ENCODE peak calls at places on chromosomes 7 and 10, in seven cellular contexts. R is HFFc6; A is stimulated activated CD8-positive, alpha-beta memory T cell treated with anti-CD3 and anti-CD28 coated beads, Interleukin-15, amount 100 ng/mL, for 24 hours; G is left ventricle myocardium inferior; O is anterior cingulate cortex; J is CD8-positive, alpha-beta memory T cell; E is stimulated activated CD4-positive, alpha-beta T cell treated with anti-CD3 and anti-CD28 coated beads, Interleukin-12 subunit alpha, Interleukin-12 subunit beta, amount 100 ng/mL, for 48 hours. H is an unnamed sample.
A peak's percentile ranks its signal among the peaks of the same experiment; 100 is the strongest.

GRCh38 chr10:18273039-18273438 is 132.8 kb downstream of the CACNB2 start:
- DNase-seq in A (no peak), G (no peak), J (no peak), O (no peak), R (no peak), E (no peak), H (no peak)

GRCh38 chr10:996031-996430 is 7.8 kb downstream of the GTPBP4 start:
- DNase-seq in G (no peak), O (no peak), E (no peak), A (no peak), R (no peak), J (no peak), H (no peak)

GRCh38 chr10:46227571-46228075 is 59.2 kb upstream of the ANTXRL start:
- DNase-seq in E (no peak), G (no peak), R (no peak), O (no peak), J (no peak), A (no peak), H (no peak)

GRCh38 chr7:127578036-127578684 is 7.2 kb downstream of the GCC1 start:
- DNase-seq in E (no peak), O (peak; percentile 19), A (no peak), G (no peak), J (no peak), R (peak; percentile 28), H (no peak)

GRCh38 chr7:27225005-27225934 is 17.3 kb upstream of the EVX1 start:
- DNase-seq in J (no peak), G (no peak), A (no peak), O (no peak), R (no peak), E (no peak), H (no peak)

GRCh38 chr10:59709472-59710125 is at the start of gene SLC16A9:
- DNase-seq in R (no peak), O (peak; percentile 62), E (peak; percentile 35), J (no peak), G (peak; percentile 47), A (no peak), H (no peak)

GRCh38 chr10:44388641-44389040 is 3.7 kb upstream of the CXCL12 start:
- DNase-seq in O (no peak), J (no peak), R (no peak), G (no peak), E (no peak), A (no peak), H (no peak)

GRCh38 chr7:13953368-13953767 is 36.1 kb downstream of the ETV1 start:
- DNase-seq in O (no peak), R (no peak), J (no peak), G (no peak), E (no peak), A (no peak), H (no peak)

GRCh38 chr10:128072941-128073615 is 53.1 kb downstream of the MKI67 start:
- DNase-seq in J (no peak), O (no peak), A (no peak), R (no peak), E (no peak), G (no peak), H (no peak)

GRCh38 chr10:9789996-9790395 is 1227.7 kb upstream of the CELF2 start:
- DNase-seq in O (no peak), G (no peak), J (no peak), A (no peak), R (no peak), E (no peak), H (no peak)

GRCh38 chr10:2929457-2929856 is 137.9 kb upstream of the PFKP start:
- DNase-seq in J (no peak), E (no peak), O (no peak), R (no peak), A (no peak), G (no peak), H (no peak)

GRCh38 chr10:124685251-124685650 is 58.9 kb downstream of the FAM53B start:
- DNase-seq in A (no peak), G (peak; percentile 57), R (no peak), E (no peak), O (peak; percentile 60), J (no peak), H (no peak)

GRCh38 chr10:122181901-122182799 is 88.9 kb upstream of the BTBD16 start:
- DNase-seq in J (no peak), R (no peak), E (no peak), A (no peak), O (no peak), G (no peak), H (no peak)

GRCh38 chr7:1957471-1958225 is 275.1 kb downstream of the MAD1L1 start:
- DNase-seq in R (no peak), J (no peak), O (no peak), E (no peak), A (no peak), G (no peak), H (no peak)

GRCh38 chr10:75048669-75049098 is 62.8 kb upstream of the SAMD8 start:
- DNase-seq in E (no peak), R (no peak), A (no peak), O (no peak), J (no peak), G (no peak), H (no peak)

GRCh38 chr7:30789334-30789711 is 18.1 kb downstream of the MINDY4 start:
- DNase-seq in J (no peak), G (no peak), O (no peak), E (no peak), A (no peak), R (peak; percentile 87), H (no peak)

GRCh38 chr10:81831060-81831459 is 43.9 kb upstream of the NRG3 start:
- DNase-seq in G (no peak), R (no peak), O (no peak), E (no peak), A (no peak), J (no peak), H (no peak)

GRCh38 chr7:38451840-38452239 is 178.4 kb upstream of the TARP start:
- DNase-seq in J (no peak), E (no peak), R (peak; percentile 50), A (no peak), G (no peak), O (no peak), H (no peak)

GRCh38 chr10:97779975-97780374 is 8.2 kb upstream of the SFRP5 start:
- DNase-seq in J (no peak), A (no peak), E (no peak), G (no peak), O (no peak), R (no peak), H (no peak)

GRCh38 chr7:106611911-106612310 is 49.0 kb downstream of the CCDC71L start:
- DNase-seq in A (no peak), E (no peak), R (peak; percentile 28), O (no peak), J (no peak), G (no peak), H (no peak)

GRCh38 chr10:10872035-10872673 is 145.5 kb upstream of the CELF2 start:
- DNase-seq in A (no peak), J (no peak), E (no peak), R (peak; percentile 90), O (no peak), G (no peak), H (no peak)

GRCh38 chr7:97269741-97270140 is 152.2 kb downstream of the SDHAF3 start:
- DNase-seq in R (no peak), O (no peak), J (no peak), E (no peak), A (no peak), G (no peak), H (no peak)

GRCh38 chr7:14960686-14961085 is 58.1 kb upstream of the DGKB start:
- DNase-seq in O (no peak), E (no peak), R (no peak), A (no peak), G (no peak), J (no peak), H (no peak)

GRCh38 chr7:77348371-77348813 is 67.8 kb downstream of the GSAP start:
- DNase-seq in J (no peak), G (no peak), E (no peak), R (peak; percentile 36), A (no peak), O (no peak), H (no peak)

GRCh38 chr10:92239600-92240288 is 51.1 kb downstream of the CPEB3 start:
- DNase-seq in E (no peak), O (peak; percentile 58), R (no peak), A (no peak), J (peak; percentile 52), G (peak; percentile 46), H (peak; percentile 42)

GRCh38 chr7:134056816-134057215 is 70.3 kb upstream of the LRGUK start:
- DNase-seq in E (no peak), J (no peak), G (no peak), A (no peak), O (no peak), R (no peak), H (no peak)

H was measured in naive thymus-derived CD4-positive, alpha-beta T cell.